ENCODE peak calls at places on chromosomes 11 and 22, in four cellular contexts. D, A, Q and I are unnamed samples.

GRCh38 chr11:85756401-85757200 is 54.3 kb downstream of the SYTL2 start:
- DNase-seq in A (no peak), Q (no peak), D (no peak), I (no peak)

GRCh38 chr11:95975343-95975742 is 51.4 kb upstream of the MTMR2 start:
- DNase-seq in Q (no peak), A (no peak), D (no peak), I (no peak)

GRCh38 chr22:48299124-48299523 is 1528.5 kb downstream of the BRD1 start:
- DNase-seq in Q (peak; percentile 15), D (no peak), A (no peak), I (no peak)

GRCh38 chr22:26565889-26566288 is 24.0 kb downstream of the TPST2 start:
- DNase-seq in D (no peak), Q (no peak), A (no peak), I (no peak)

GRCh38 chr11:107043242-107043991 is 25.1 kb upstream of the GUCY1A2 start:
- DNase-seq in Q (no peak), A (no peak), D (peak; percentile 94), I (peak; percentile 99)

GRCh38 chr11:43806976-43807375 is 73.7 kb upstream of the ALKBH3 start:
- DNase-seq in A (no peak), Q (no peak), D (no peak), I (no peak)

GRCh38 chr11:71423181-71423790 is 24.9 kb downstream of the DHCR7 start:
- DNase-seq in A (no peak), D (no peak), Q (no peak), I (no peak)

GRCh38 chr22:44181912-44182590 is 1.3 kb downstream of the PARVG start:
- DNase-seq in D (no peak), Q (no peak), A (no peak), I (no peak)

GRCh38 chr22:37904572-37905533 is 1.2 kb upstream of the MICALL1 start:
- DNase-seq in A (peak; percentile 87), Q (peak; percentile 39), D (peak; percentile 98), I (peak; percentile 97)

GRCh38 chr11:65651589-65652510 is 10.9 kb downstream of the RELA start:
- DNase-seq in Q (no peak), A (no peak), D (peak; percentile 43), I (no peak)

GRCh38 chr11:29306527-29306926 is 710.3 kb downstream of the KCNA4 start:
- DNase-seq in D (peak; percentile 94), Q (no peak), A (no peak), I (no peak)

GRCh38 chr11:74429205-74429604 is 31.0 kb upstream of the PGM2L1 start:
- DNase-seq in D (no peak), Q (no peak), A (no peak), I (no peak)

GRCh38 chr22:19554834-19555404 is 30.7 kb upstream of the CLDN5 start:
- DNase-seq in Q (no peak), D (peak; percentile 25), A (peak; percentile 28), I (no peak)

GRCh38 chr11:128284634-128285033 is 302.7 kb downstream of the ETS1 start:
- DNase-seq in A (no peak), Q (no peak), D (no peak), I (no peak)

GRCh38 chr22:40533712-40534378 is 102.7 kb downstream of the MRTFA start:
- DNase-seq in A (no peak), D (peak; percentile 74), Q (no peak), I (no peak)

DNA sequence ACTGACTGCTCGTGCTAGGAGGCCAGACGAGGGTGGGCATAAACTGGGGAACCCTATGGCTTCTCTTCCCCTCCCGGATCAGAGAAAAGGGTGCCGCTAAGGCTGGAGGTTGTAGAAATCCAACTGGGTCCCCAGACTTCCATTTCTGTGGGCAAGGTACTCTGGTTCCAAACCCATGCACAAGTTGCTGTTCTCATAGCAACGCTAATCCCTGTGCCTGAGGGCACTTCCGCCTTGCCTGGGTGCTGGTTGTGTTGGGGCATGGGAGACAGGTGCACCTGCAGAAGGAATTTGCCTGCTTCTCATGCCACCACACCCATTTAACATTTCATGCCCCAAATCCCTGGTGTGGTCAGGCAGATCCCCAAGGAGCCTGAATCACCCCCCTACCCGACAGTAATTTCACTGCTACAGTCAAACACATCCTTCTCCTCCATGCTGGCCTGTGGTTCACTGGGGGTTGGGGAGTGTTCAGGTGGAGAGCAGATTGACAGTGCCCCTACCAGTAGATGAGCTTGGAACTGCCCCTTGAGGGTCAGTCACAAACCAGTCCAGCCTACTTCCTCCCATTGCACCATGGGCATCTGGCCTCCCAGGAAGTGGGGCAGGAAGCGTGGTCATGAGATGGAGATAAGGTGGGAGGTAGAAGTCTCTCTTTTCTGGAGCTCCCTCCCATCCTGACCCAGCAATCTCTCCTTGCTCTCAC is 1.2 kb downstream of the C2CD2L start:
- DNase-seq in Q (peak; percentile 58), D (peak; percentile 64), A (no peak), I (no peak)
- TF ChIP-seq CTCF in Q (no peak), D (no peak), A (no peak), I (no peak)

GRCh38 chr11:129374081-129374992 is 1.3 kb upstream of the BARX2 start:
- DNase-seq in A (no peak), D (no peak), Q (no peak), I (no peak)

GRCh38 chr11:129375731-129376657 is at the start of gene BARX2:
- DNase-seq in A (peak; percentile 26), Q (peak; percentile 55), D (peak; percentile 66), I (peak; percentile 16)

GRCh38 chr11:129372609-129373488 is 2.8 kb upstream of the BARX2 start:
- DNase-seq in D (no peak), A (no peak), Q (no peak), I (no peak)

GRCh38 chr11:129374993-129375721 is 491 bp upstream of the BARX2 start:
- DNase-seq in A (no peak), Q (no peak), D (no peak), I (no peak)

DNA sequence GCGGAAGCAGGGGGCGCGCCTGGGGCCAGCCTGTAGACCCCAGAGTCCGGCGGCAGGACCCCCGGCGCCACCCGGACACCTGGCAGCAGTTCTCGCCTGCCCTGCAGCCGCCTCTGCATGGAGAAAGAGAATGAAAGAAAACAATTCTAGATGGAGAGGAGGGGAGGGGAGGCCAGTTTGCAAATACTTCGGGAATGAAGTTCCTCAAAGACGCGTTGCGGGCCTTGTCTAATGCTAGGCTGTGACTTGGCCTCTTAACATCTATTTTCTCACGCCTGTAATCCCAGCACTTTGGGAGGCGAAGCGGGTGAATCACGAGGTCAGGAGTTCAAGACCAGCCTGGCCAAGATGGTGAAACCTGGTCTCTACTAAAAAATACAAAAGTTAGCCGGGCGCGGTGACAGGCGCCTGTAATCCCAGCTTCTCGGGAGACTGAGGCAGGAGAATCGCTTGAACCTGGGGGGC is 2.1 kb upstream of the BARX2 start:
- DNase-seq in D (no peak), A (no peak), Q (no peak), I (no peak)
- H3K4me3 ChIP-seq in D (peak overlapping the region; percentile 29), A (no peak overlapping the region), Q (no peak overlapping the region), I (peak overlapping the region; percentile 13)

DNA sequence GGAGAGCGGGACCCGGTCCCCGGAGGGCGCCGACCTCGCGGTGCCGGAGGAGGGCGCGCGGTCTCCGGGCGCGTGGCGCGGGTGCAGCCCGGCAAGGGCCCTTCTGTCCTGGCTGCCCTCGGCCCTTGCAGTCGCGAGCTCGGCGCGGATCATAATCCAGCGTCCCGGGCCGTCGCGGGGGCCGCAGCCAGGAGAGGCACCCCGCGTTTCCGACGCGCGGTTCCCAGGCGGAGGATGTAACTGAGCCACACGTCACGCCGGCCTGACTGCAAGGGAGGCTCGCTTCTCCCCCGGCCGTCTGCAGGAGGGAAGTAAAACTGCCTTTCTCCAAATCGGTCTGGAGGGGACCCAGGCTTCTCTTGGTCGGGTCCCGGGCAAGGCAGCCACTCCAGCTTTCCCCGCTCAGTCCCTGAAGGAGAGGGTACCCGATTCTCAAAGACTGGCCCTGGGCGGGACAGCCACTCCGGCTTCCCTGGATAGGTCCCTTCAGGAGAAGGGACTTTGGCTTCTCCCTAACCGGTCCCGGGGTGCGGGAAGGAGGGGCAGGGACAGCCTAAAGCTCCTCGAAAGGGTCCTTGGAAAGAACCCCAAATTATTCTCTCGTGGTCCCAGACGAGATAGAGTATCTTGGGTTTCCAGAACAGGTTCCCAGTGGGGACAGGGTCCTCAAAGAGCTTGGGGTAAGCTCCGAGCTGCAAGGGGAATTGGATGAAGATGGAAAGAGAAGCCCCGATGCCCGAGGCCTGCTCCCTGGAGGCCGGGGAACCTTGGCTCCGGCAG is 836 bp downstream of the SPON1 start:
- DNase-seq in D (no peak), A (no peak), Q (no peak), I (no peak)
- TF ChIP-seq CTCF in D (no peak), A (no peak), Q (no peak), I (no peak)

DNA sequence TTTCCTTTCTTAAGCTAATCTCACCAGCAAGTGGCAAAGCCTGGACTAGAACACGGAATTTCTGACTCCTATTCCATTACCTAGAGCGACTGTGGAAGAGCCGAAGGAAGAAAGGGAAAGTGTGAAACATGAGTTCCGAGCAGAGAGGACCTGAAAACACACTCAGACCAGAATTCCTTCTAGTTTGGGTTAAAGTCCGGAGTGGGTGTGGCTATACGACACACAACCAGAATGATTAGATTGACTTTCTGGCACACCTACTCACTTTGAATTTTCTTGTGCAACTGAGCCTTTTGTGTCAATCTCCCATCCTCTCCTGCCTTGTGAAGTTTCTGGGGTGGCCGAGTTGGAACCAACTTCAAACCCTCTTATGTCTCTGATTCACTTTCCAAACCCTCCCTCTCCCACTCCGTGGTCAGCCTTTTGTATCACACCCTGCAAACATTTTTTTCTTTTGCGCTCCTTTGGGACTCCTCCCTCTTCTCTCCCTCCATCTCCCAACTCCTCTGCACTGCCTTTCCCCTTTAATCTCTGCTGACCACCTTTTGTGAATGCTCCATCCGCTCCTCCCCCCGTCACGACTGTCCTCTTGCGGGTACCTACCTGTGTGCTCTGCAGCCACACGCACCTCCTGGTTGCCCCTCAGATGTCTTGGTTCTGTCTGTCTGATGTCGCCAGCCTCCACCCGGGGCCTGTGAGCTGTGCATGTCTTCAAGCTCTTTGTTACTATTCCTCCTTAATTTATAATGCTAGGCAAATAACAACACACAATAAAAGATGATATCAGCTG is 86.3 kb upstream of the BLID start:
- DNase-seq in D (peak; percentile 79), Q (no peak), A (peak; percentile 75), I (no peak)
- H3K4me3 ChIP-seq in D (peak overlapping the region; percentile 55), Q (no peak overlapping the region), A (peak overlapping the region; percentile 56), I (peak overlapping the region; percentile 31)